ENCODE peak calls at places on chromosomes 13 and 19, in four cellular contexts. P is HepG2, B is K562, R is GM12878. Z is an unnamed sample.

GRCh38 chr13:94749162-94749561 is 36.8 kb upstream of the SOX21 start:
- DNase-seq in P (no peak), R (no peak), B (no peak), Z (no peak)

GRCh38 chr13:70613295-70613694 is 505.0 kb upstream of the KLHL1 start:
- DNase-seq in B (no peak), P (no peak), R (no peak), Z (no peak)

GRCh38 chr19:45489216-45489855 is 7.5 kb downstream of the RTN2 start:
- DNase-seq in B (no peak), R (no peak), P (no peak), Z (no peak)

GRCh38 chr19:16445238-16446107 is 26.3 kb downstream of the EPS15L1 start:
- DNase-seq in P (peak), R (peak), B (no peak), Z (no peak)

GRCh38 chr13:40433577-40433976 is 232.9 kb downstream of the FOXO1 start:
- DNase-seq in B (no peak), R (no peak), P (no peak), Z (no peak)

GRCh38 chr13:27565818-27566217 is 54.5 kb downstream of the LNX2 start:
- DNase-seq in P (no peak), B (no peak), R (no peak), Z (no peak)

GRCh38 chr13:50626031-50626643 is 217.4 kb downstream of the DLEU7 start:
- DNase-seq in B (no peak), P (no peak), R (no peak), Z (no peak)

GRCh38 chr13:95254341-95254740 is 46.9 kb downstream of the ABCC4 start:
- DNase-seq in R (no peak), P (no peak), B (no peak), Z (no peak)

GRCh38 chr13:90414691-90415596 is 932.5 kb upstream of the MIR17HG start:
- DNase-seq in R (no peak), P (no peak), B (no peak), Z (no peak)

GRCh38 chr19:18437481-18438330 is at the start of gene ISYNA1:
- DNase-seq in R (no peak), B (peak), P (peak), Z (peak)

GRCh38 chr19:3520166-3521103 is 14.3 kb downstream of the FZR1 start:
- DNase-seq in P (no peak), B (peak), R (no peak), Z (peak)

GRCh38 chr19:19591133-19591825 is 27.2 kb downstream of the PBX4 start:
- DNase-seq in P (peak), R (peak), B (no peak), Z (peak)

GRCh38 chr19:24032651-24033050 is 54.3 kb upstream of the ZNF254 start:
- DNase-seq in R (no peak), P (no peak), B (no peak), Z (no peak)

GRCh38 chr13:98966019-98966418 is 11.8 kb downstream of the DOCK9 start:
- DNase-seq in B (no peak), P (no peak), R (no peak), Z (no peak)

GRCh38 chr19:55069137-55069858 is 6.3 kb upstream of the RDH13 start:
- DNase-seq in R (no peak), P (no peak), B (peak), Z (peak)
- TF ChIP-seq TCF7 in R (no peak), P (no peak), B (no peak), Z (no peak)

GRCh38 chr13:79589605-79590511 is 108.9 kb downstream of the NDFIP2 start:
- DNase-seq in B (no peak), R (no peak), P (no peak), Z (no peak)

GRCh38 chr13:79591493-79591892 is 110.5 kb downstream of the NDFIP2 start:
- DNase-seq in B (no peak), R (no peak), P (no peak), Z (no peak)

GRCh38 chr13:79593121-79593520 is 112.2 kb downstream of the NDFIP2 start:
- DNase-seq in P (no peak), R (no peak), B (no peak), Z (no peak)

GRCh38 chr13:79593611-79594275 is 112.8 kb downstream of the NDFIP2 start:
- DNase-seq in P (no peak), R (no peak), B (no peak), Z (no peak)
- TF ChIP-seq TCF7 in P (no peak), R (no peak), B (no peak), Z (no peak)

DNA sequence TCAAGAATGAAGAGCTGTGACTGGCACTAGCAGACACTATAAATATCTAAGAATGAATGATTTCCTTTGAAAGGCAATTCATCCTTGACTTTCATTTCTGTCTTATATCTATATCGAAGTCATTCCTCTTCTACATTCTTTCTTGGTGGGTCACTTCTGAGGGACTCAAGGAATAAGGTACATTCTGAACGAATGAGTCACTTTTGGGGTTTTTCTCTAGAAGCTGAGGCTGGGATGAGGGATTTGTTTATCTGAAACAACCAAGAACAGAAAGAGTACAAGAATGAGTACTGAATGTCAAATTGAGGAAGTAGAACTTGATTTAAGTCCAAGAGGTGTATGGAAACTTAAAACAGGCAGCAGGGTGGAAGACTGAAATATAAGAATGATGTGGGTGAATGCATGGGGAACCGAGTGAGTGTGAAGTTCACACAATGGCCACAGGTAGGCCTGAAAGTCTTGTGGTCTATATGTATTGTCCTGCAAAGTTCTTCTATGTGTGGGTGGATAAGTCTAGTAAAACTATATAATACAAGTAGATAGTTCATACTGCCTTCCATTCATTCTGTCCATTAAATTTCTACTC is 343.9 kb downstream of the OXGR1 start:
- DNase-seq in B (no peak), P (no peak), R (peak), Z (no peak)
- TF ChIP-seq TCF7 in B (no peak), P (no peak), R (no peak), Z (no peak)

GRCh38 chr19:50479761-50480251 is 3.2 kb upstream of the GARIN5A start:
- DNase-seq in P (no peak), B (no peak), R (no peak), Z (no peak)

GRCh38 chr19:50482271-50482855 is 5.7 kb upstream of the GARIN5A start:
- DNase-seq in B (no peak), R (no peak), P (no peak), Z (no peak)

GRCh38 chr19:50478901-50479715 is 2.5 kb upstream of the GARIN5A start:
- DNase-seq in P (peak), R (no peak), B (peak), Z (peak)

GRCh38 chr19:50481351-50482149 is 4.9 kb upstream of the GARIN5A start:
- DNase-seq in B (no peak), R (no peak), P (no peak), Z (no peak)

GRCh38 chr19:50480281-50481111 is 3.8 kb upstream of the GARIN5A start:
- DNase-seq in B (no peak), P (no peak), R (no peak), Z (no peak)
- TF ChIP-seq TCF7 in B (no peak), P (no peak), R (no peak), Z (no peak)

GRCh38 chr13:20968745-20969144 is 66.2 kb upstream of the XPO4 start:
- DNase-seq in P (no peak), B (no peak), R (peak), Z (no peak)

GRCh38 chr13:20964904-20965303 is 62.4 kb upstream of the XPO4 start:
- DNase-seq in B (no peak), R (no peak), P (no peak), Z (no peak)

GRCh38 chr13:20967340-20967739 is 64.8 kb upstream of the XPO4 start:
- DNase-seq in B (no peak), R (no peak), P (peak), Z (no peak)

GRCh38 chr13:20972731-20973130 is 70.2 kb upstream of the XPO4 start:
- DNase-seq in B (no peak), P (no peak), R (no peak), Z (no peak)

DNA sequence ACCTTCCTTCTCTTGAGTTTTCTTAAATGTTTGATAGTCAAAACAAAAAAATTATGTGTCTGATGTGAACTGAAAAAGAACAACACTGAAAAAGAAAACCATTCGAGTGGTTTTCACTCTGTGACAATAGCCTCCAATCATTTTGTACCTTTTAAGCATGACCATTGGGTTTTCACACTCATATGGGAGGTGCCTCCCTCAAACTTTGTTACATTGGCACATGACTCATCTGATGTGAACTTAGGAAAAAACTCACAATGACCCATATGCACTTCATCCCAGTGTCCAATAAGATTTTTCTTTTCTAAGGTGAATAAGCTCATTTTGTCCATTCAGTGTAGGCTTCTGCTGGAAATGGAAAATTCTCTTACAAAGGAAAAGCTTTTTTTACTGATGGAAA is 66.6 kb upstream of the XPO4 start:
- DNase-seq in P (no peak), R (peak), B (no peak), Z (no peak)
- TF ChIP-seq TCF7 in P (no peak), R (no peak), B (no peak), Z (no peak)